ENCODE peak calls at places on chromosome 1, in seven cellular contexts. One of them, this sample, is unnamed.

GRCh38 chr1:189237008-189237407 is 1240.7 kb downstream of the BRINP3 start:
- DNase-seq in right cardiac atrium: no peak
- DNase-seq in adrenal gland: no peak
- DNase-seq in A549: no peak
- DNase-seq in psoas muscle: peak
- DNase-seq in heart left ventricle: no peak
- DNase-seq in body of pancreas: no peak
- DNase-seq in this sample: no peak

GRCh38 chr1:230274254-230274653 is 151.9 kb downstream of the PGBD5 start:
- DNase-seq in right cardiac atrium: no peak
- DNase-seq in body of pancreas: no peak
- DNase-seq in adrenal gland: peak
- DNase-seq in psoas muscle: no peak
- DNase-seq in A549: no peak
- DNase-seq in heart left ventricle: no peak
- DNase-seq in this sample: peak

GRCh38 chr1:66176828-66177227 is 357.1 kb upstream of the SGIP1 start:
- DNase-seq in body of pancreas: no peak
- DNase-seq in psoas muscle: no peak
- DNase-seq in right cardiac atrium: no peak
- DNase-seq in A549: peak
- DNase-seq in adrenal gland: no peak
- DNase-seq in heart left ventricle: no peak
- DNase-seq in this sample: no peak

GRCh38 chr1:234398849-234399381 is 25.7 kb downstream of the COA6 start:
- DNase-seq in adrenal gland: no peak
- DNase-seq in A549: no peak
- DNase-seq in right cardiac atrium: no peak
- DNase-seq in body of pancreas: no peak
- DNase-seq in psoas muscle: no peak
- DNase-seq in heart left ventricle: no peak
- DNase-seq in this sample: no peak

GRCh38 chr1:37673920-37674319 is 18.4 kb upstream of the CDCA8 start:
- DNase-seq in heart left ventricle: no peak
- DNase-seq in right cardiac atrium: no peak
- DNase-seq in adrenal gland: no peak
- DNase-seq in body of pancreas: no peak
- DNase-seq in A549: no peak
- DNase-seq in psoas muscle: no peak
- DNase-seq in this sample: no peak

GRCh38 chr1:6447818-6448748 is 17.9 kb downstream of the TNFRSF25 start:
- DNase-seq in adrenal gland: no peak
- DNase-seq in right cardiac atrium: no peak
- DNase-seq in psoas muscle: no peak
- DNase-seq in A549: no peak
- DNase-seq in heart left ventricle: no peak
- DNase-seq in body of pancreas: no peak
- DNase-seq in this sample: no peak

GRCh38 chr1:155207578-155208405 is at the start of gene THBS3:
- DNase-seq in body of pancreas: no peak
- DNase-seq in psoas muscle: peak
- DNase-seq in adrenal gland: no peak
- DNase-seq in right cardiac atrium: peak
- DNase-seq in A549: no peak
- DNase-seq in heart left ventricle: peak
- DNase-seq in this sample: peak

GRCh38 chr1:24586970-24587820 is 31.3 kb downstream of the NCMAP start:
- DNase-seq in A549: peak
- DNase-seq in body of pancreas: peak
- DNase-seq in psoas muscle: no peak
- DNase-seq in heart left ventricle: no peak
- DNase-seq in adrenal gland: peak
- DNase-seq in right cardiac atrium: no peak
- DNase-seq in this sample: no peak

GRCh38 chr1:94729287-94729686 is 90.9 kb upstream of the SLC44A3 start:
- DNase-seq in adrenal gland: no peak
- DNase-seq in psoas muscle: no peak
- DNase-seq in right cardiac atrium: no peak
- DNase-seq in heart left ventricle: no peak
- DNase-seq in A549: no peak
- DNase-seq in body of pancreas: no peak
- DNase-seq in this sample: no peak

GRCh38 chr1:18960409-18960808 is 3.9 kb upstream of the IFFO2 start:
- DNase-seq in body of pancreas: no peak
- DNase-seq in right cardiac atrium: no peak
- DNase-seq in A549: no peak
- DNase-seq in heart left ventricle: no peak
- DNase-seq in adrenal gland: no peak
- DNase-seq in psoas muscle: no peak
- DNase-seq in this sample: peak

GRCh38 chr1:16631248-16632043 is 18.1 kb upstream of the NBPF1 start:
- DNase-seq in right cardiac atrium: peak
- DNase-seq in psoas muscle: peak
- DNase-seq in adrenal gland: peak
- DNase-seq in body of pancreas: peak
- DNase-seq in heart left ventricle: peak
- DNase-seq in A549: no peak
- DNase-seq in this sample: peak

GRCh38 chr1:241799414-241799813 is 48.6 kb upstream of the EXO1 start:
- DNase-seq in body of pancreas: no peak
- DNase-seq in heart left ventricle: no peak
- DNase-seq in right cardiac atrium: no peak
- DNase-seq in psoas muscle: no peak
- DNase-seq in A549: no peak
- DNase-seq in adrenal gland: no peak
- DNase-seq in this sample: no peak

GRCh38 chr1:20445956-20446355 is 40.1 kb downstream of the CAMK2N1 start:
- DNase-seq in heart left ventricle: no peak
- DNase-seq in adrenal gland: no peak
- DNase-seq in body of pancreas: no peak
- DNase-seq in A549: no peak
- DNase-seq in psoas muscle: no peak
- DNase-seq in right cardiac atrium: no peak
- DNase-seq in this sample: no peak

GRCh38 chr1:154497026-154497806 is 4.8 kb upstream of the TDRD10 start:
- DNase-seq in A549: no peak
- DNase-seq in adrenal gland: peak
- DNase-seq in body of pancreas: no peak
- DNase-seq in heart left ventricle: no peak
- DNase-seq in right cardiac atrium: peak
- DNase-seq in psoas muscle: peak
- DNase-seq in this sample: no peak

GRCh38 chr1:157520386-157520935 is 31.9 kb downstream of the FCRL5 start:
- DNase-seq in body of pancreas: no peak
- DNase-seq in psoas muscle: no peak
- DNase-seq in right cardiac atrium: no peak
- DNase-seq in adrenal gland: no peak
- DNase-seq in heart left ventricle: no peak
- DNase-seq in A549: no peak
- DNase-seq in this sample: no peak

DNA sequence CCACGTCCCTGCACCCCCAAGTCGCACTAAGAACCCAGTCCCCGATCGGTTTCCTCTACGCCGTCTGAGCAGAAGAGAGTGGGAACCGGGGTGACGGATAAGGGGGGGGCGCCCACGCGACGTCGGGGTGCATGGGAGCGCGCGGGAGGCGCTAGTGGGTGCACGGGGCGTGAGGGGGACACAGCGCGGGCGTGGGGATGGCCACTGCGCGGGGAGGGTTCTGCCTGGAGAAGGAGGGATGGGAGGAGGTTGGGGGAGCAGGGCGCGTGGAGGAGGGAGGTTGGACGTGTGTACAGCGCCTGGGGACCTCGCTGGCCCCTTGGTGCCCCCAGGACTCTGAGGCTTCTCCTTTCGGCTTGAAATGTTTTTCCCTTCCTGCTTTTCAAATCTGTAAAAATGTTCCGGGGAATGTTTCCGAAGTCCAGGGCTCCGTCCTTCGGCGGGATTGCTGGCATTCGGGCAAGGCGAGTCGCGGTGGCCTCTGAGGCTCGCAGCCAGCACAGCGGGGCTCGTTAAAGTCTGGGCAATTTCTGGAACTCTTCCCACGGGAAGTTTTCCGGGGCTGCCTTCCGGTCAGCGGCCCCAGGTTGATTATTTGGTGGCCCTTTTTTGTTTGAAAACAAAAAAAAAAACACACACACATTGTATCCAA is 13.1 kb downstream of the RNF220 start:
- DNase-seq in adrenal gland: no peak
- DNase-seq in body of pancreas: no peak
- DNase-seq in A549: no peak
- DNase-seq in psoas muscle: no peak
- DNase-seq in right cardiac atrium: no peak
- DNase-seq in heart left ventricle: no peak
- DNase-seq in this sample: no peak
- H3K4me3 ChIP-seq in adrenal gland: no peak
- H3K4me3 ChIP-seq in body of pancreas: no peak
- H3K4me3 ChIP-seq in A549: no peak
- H3K4me3 ChIP-seq in psoas muscle: peak
- H3K4me3 ChIP-seq in right cardiac atrium: peak
- H3K4me3 ChIP-seq in heart left ventricle: peak
- H3K4me3 ChIP-seq in this sample: peak

GRCh38 chr1:167633258-167633944 is 3.4 kb downstream of the RCSD1 start:
- DNase-seq in A549: no peak
- DNase-seq in body of pancreas: no peak
- DNase-seq in heart left ventricle: no peak
- DNase-seq in right cardiac atrium: no peak
- DNase-seq in psoas muscle: no peak
- DNase-seq in adrenal gland: no peak
- DNase-seq in this sample: no peak

GRCh38 chr1:167634435-167634834 is 4.4 kb downstream of the RCSD1 start:
- DNase-seq in heart left ventricle: no peak
- DNase-seq in right cardiac atrium: no peak
- DNase-seq in body of pancreas: no peak
- DNase-seq in adrenal gland: no peak
- DNase-seq in A549: no peak
- DNase-seq in psoas muscle: no peak
- DNase-seq in this sample: no peak

GRCh38 chr1:167635941-167636340 is 5.9 kb downstream of the RCSD1 start:
- DNase-seq in A549: no peak
- DNase-seq in heart left ventricle: no peak
- DNase-seq in psoas muscle: no peak
- DNase-seq in body of pancreas: no peak
- DNase-seq in adrenal gland: no peak
- DNase-seq in right cardiac atrium: no peak
- DNase-seq in this sample: no peak

GRCh38 chr1:167638064-167638463 is 8.0 kb downstream of the RCSD1 start:
- DNase-seq in psoas muscle: no peak
- DNase-seq in body of pancreas: no peak
- DNase-seq in A549: no peak
- DNase-seq in right cardiac atrium: no peak
- DNase-seq in adrenal gland: no peak
- DNase-seq in heart left ventricle: no peak
- DNase-seq in this sample: no peak

DNA sequence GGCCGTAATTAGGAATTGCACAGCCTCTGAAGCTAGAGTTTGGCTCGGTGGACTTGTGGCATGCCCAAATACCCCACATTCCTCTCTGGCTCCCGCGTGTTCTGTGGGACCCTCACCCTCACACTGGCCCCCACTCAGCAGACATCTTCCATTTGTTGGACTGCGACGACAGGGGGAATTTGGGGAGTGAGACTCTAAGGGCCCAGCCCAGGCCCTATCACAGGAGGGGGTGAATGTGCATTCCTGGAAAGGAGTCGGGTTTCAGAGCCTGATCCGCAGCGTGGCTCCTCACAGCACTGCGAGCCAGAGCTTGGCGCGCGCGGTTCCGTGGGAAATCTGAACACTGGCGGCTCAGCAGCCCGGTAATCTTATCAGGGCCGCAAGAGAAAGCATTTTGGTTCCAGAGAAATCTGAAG is 5.2 kb downstream of the RCSD1 start:
- DNase-seq in body of pancreas: no peak
- DNase-seq in psoas muscle: peak
- DNase-seq in adrenal gland: no peak
- DNase-seq in heart left ventricle: peak
- DNase-seq in right cardiac atrium: peak
- DNase-seq in A549: no peak
- DNase-seq in this sample: no peak
- H3K4me3 ChIP-seq in body of pancreas: no peak
- H3K4me3 ChIP-seq in psoas muscle: peak
- H3K4me3 ChIP-seq in adrenal gland: no peak
- H3K4me3 ChIP-seq in heart left ventricle: peak
- H3K4me3 ChIP-seq in right cardiac atrium: no peak
- H3K4me3 ChIP-seq in A549: no peak
- H3K4me3 ChIP-seq in this sample: no peak

DNA sequence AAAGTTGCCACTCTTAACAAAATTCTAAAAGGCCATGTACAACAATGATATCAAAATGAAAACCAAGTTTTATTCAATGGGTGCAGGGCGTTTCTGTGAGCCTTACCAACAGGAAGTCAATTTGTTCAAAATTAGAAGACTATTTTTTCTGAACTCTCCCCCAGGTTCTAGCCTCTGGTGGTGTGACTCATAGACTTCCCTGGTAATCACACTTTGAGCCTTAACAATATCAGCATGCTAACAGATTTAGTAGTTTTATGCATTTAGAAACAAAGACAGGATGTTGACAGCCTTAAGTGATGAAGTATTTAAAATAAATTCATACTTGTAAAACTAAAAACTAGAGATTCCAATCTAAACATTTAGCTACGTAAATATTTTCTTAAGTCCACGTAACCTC is 88.4 kb downstream of the LRRC8C start:
- DNase-seq in right cardiac atrium: no peak
- DNase-seq in A549: no peak
- DNase-seq in adrenal gland: no peak
- DNase-seq in psoas muscle: no peak
- DNase-seq in heart left ventricle: no peak
- DNase-seq in body of pancreas: no peak
- DNase-seq in this sample: no peak
- H3K4me3 ChIP-seq in right cardiac atrium: no peak
- H3K4me3 ChIP-seq in A549: no peak
- H3K4me3 ChIP-seq in adrenal gland: no peak
- H3K4me3 ChIP-seq in psoas muscle: no peak
- H3K4me3 ChIP-seq in heart left ventricle: no peak
- H3K4me3 ChIP-seq in body of pancreas: no peak
- H3K4me3 ChIP-seq in this sample: no peak

GRCh38 chr1:96384611-96385010 is 337.0 kb upstream of the PTBP2 start:
- DNase-seq in psoas muscle: no peak
- DNase-seq in heart left ventricle: no peak
- DNase-seq in A549: no peak
- DNase-seq in body of pancreas: no peak
- DNase-seq in adrenal gland: no peak
- DNase-seq in right cardiac atrium: no peak
- DNase-seq in this sample: no peak

GRCh38 chr1:96388421-96389310 is 332.9 kb upstream of the PTBP2 start:
- DNase-seq in A549: no peak
- DNase-seq in psoas muscle: no peak
- DNase-seq in right cardiac atrium: no peak
- DNase-seq in body of pancreas: no peak
- DNase-seq in adrenal gland: no peak
- DNase-seq in heart left ventricle: no peak
- DNase-seq in this sample: no peak

DNA sequence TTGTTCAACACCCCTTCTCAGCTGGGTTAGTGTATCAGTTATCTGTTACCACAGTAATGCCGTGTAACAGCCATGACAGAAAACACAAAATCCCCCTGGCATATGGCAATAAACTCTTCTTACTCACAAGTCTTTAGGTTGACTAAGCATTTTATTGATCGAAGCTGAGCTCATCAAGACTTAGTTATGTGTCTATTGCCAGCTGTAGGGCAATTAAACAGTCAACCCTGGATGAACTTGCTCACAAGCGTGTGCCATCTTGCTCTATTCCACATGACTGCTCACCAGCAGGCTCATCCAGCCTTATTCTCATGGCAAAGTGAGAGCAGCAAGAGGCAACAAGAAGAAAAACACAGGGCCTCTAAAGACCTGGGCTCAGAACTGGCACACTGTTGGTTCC is 333.8 kb upstream of the PTBP2 start:
- DNase-seq in adrenal gland: no peak
- DNase-seq in body of pancreas: no peak
- DNase-seq in right cardiac atrium: no peak
- DNase-seq in psoas muscle: no peak
- DNase-seq in heart left ventricle: no peak
- DNase-seq in A549: no peak
- DNase-seq in this sample: no peak
- H3K4me3 ChIP-seq in adrenal gland: no peak
- H3K4me3 ChIP-seq in body of pancreas: no peak
- H3K4me3 ChIP-seq in right cardiac atrium: no peak
- H3K4me3 ChIP-seq in psoas muscle: no peak
- H3K4me3 ChIP-seq in heart left ventricle: no peak
- H3K4me3 ChIP-seq in A549: no peak
- H3K4me3 ChIP-seq in this sample: no peak

This sample was measured in sigmoid colon.